ENCODE peak calls at places on chromosome 14, in seven cellular contexts. One of them, this sample, is unnamed.

GRCh38 chr14:74472590-74472989 is 20.5 kb downstream of the NPC2 start:
- DNase-seq in suprapubic skin: no peak
- DNase-seq in sigmoid colon: no peak
- DNase-seq in SK-N-SH: no peak
- DNase-seq in endothelial cell of umbilical vein: no peak
- DNase-seq in K562: no peak
- DNase-seq in prostate gland: no peak
- DNase-seq in this sample: no peak

GRCh38 chr14:32657081-32657480 is 281.6 kb upstream of the NPAS3 start:
- DNase-seq in suprapubic skin: peak; percentile 54
- DNase-seq in sigmoid colon: peak; percentile 62
- DNase-seq in SK-N-SH: no peak
- DNase-seq in endothelial cell of umbilical vein: no peak
- DNase-seq in K562: no peak
- DNase-seq in prostate gland: no peak
- DNase-seq in this sample: no peak

GRCh38 chr14:87108726-87109125 is 884.3 kb downstream of the GALC start:
- DNase-seq in suprapubic skin: no peak
- DNase-seq in sigmoid colon: no peak
- DNase-seq in SK-N-SH: no peak
- DNase-seq in endothelial cell of umbilical vein: no peak
- DNase-seq in K562: no peak
- DNase-seq in prostate gland: no peak
- DNase-seq in this sample: no peak

GRCh38 chr14:105493921-105494605 is 3.0 kb downstream of the TEDC1 start:
- DNase-seq in suprapubic skin: peak; percentile 72
- DNase-seq in sigmoid colon: peak; percentile 57
- DNase-seq in SK-N-SH: no peak
- DNase-seq in endothelial cell of umbilical vein: no peak
- DNase-seq in K562: no peak
- DNase-seq in prostate gland: no peak
- DNase-seq in this sample: peak; percentile 77

GRCh38 chr14:93804654-93805053 is 16.4 kb upstream of the PRIMA1 start:
- DNase-seq in suprapubic skin: no peak
- DNase-seq in sigmoid colon: no peak
- DNase-seq in SK-N-SH: no peak
- DNase-seq in endothelial cell of umbilical vein: no peak
- DNase-seq in K562: peak; percentile 48
- DNase-seq in prostate gland: no peak
- DNase-seq in this sample: no peak

GRCh38 chr14:105499256-105500035 is 8.4 kb downstream of the TEDC1 start:
- DNase-seq in suprapubic skin: peak; percentile 66
- DNase-seq in sigmoid colon: peak; percentile 73
- DNase-seq in SK-N-SH: peak; percentile 33
- DNase-seq in endothelial cell of umbilical vein: no peak
- DNase-seq in K562: no peak
- DNase-seq in prostate gland: no peak
- DNase-seq in this sample: peak; percentile 15

GRCh38 chr14:96576937-96577336 is 74.8 kb downstream of the PAPOLA start:
- DNase-seq in suprapubic skin: no peak
- DNase-seq in sigmoid colon: no peak
- DNase-seq in SK-N-SH: no peak
- DNase-seq in endothelial cell of umbilical vein: no peak
- DNase-seq in K562: no peak
- DNase-seq in prostate gland: no peak
- DNase-seq in this sample: no peak

GRCh38 chr14:73744874-73745529 is 30.8 kb upstream of the PNMA1 start:
- DNase-seq in suprapubic skin: peak; percentile 81
- DNase-seq in sigmoid colon: peak; percentile 70
- DNase-seq in SK-N-SH: no peak
- DNase-seq in endothelial cell of umbilical vein: no peak
- DNase-seq in K562: no peak
- DNase-seq in prostate gland: peak; percentile 56
- DNase-seq in this sample: peak; percentile 55

GRCh38 chr14:36553650-36554260 is 28.7 kb downstream of the NKX2-8 start:
- DNase-seq in suprapubic skin: no peak
- DNase-seq in sigmoid colon: no peak
- DNase-seq in SK-N-SH: peak; percentile 45
- DNase-seq in endothelial cell of umbilical vein: peak; percentile 49
- DNase-seq in K562: peak; percentile 32
- DNase-seq in prostate gland: peak; percentile 27
- DNase-seq in this sample: no peak

GRCh38 chr14:80077262-80077661 is 134.0 kb downstream of the DIO2 start:
- DNase-seq in suprapubic skin: no peak
- DNase-seq in sigmoid colon: no peak
- DNase-seq in SK-N-SH: no peak
- DNase-seq in endothelial cell of umbilical vein: no peak
- DNase-seq in K562: no peak
- DNase-seq in prostate gland: no peak
- DNase-seq in this sample: no peak

GRCh38 chr14:90632868-90633267 is 183.4 kb downstream of the TTC7B start:
- DNase-seq in suprapubic skin: no peak
- DNase-seq in sigmoid colon: no peak
- DNase-seq in SK-N-SH: no peak
- DNase-seq in endothelial cell of umbilical vein: no peak
- DNase-seq in K562: no peak
- DNase-seq in prostate gland: no peak
- DNase-seq in this sample: no peak

GRCh38 chr14:69716483-69717187 is 50.3 kb upstream of the SRSF5 start:
- DNase-seq in suprapubic skin: no peak
- DNase-seq in sigmoid colon: no peak
- DNase-seq in SK-N-SH: no peak
- DNase-seq in endothelial cell of umbilical vein: peak; percentile 87
- DNase-seq in K562: no peak
- DNase-seq in prostate gland: no peak
- DNase-seq in this sample: peak; percentile 62

GRCh38 chr14:80167793-80168448 is 43.4 kb downstream of the DIO2 start:
- DNase-seq in suprapubic skin: no peak
- DNase-seq in sigmoid colon: no peak
- DNase-seq in SK-N-SH: no peak
- DNase-seq in endothelial cell of umbilical vein: no peak
- DNase-seq in K562: no peak
- DNase-seq in prostate gland: no peak
- DNase-seq in this sample: no peak

GRCh38 chr14:64510825-64511679 is 6.5 kb downstream of the ZBTB1 start:
- DNase-seq in suprapubic skin: peak; percentile 68
- DNase-seq in sigmoid colon: peak; percentile 80
- DNase-seq in SK-N-SH: peak; percentile 58
- DNase-seq in endothelial cell of umbilical vein: peak; percentile 72
- DNase-seq in K562: peak; percentile 21
- DNase-seq in prostate gland: peak; percentile 74
- DNase-seq in this sample: no peak

GRCh38 chr14:76773188-76773885 is 12.1 kb downstream of the VASH1 start:
- DNase-seq in suprapubic skin: no peak
- DNase-seq in sigmoid colon: peak; percentile 83
- DNase-seq in SK-N-SH: peak; percentile 69
- DNase-seq in endothelial cell of umbilical vein: peak; percentile 89
- DNase-seq in K562: peak; percentile 65
- DNase-seq in prostate gland: no peak
- DNase-seq in this sample: no peak

GRCh38 chr14:53409974-53410373 is 256.9 kb upstream of the DDHD1 start:
- DNase-seq in suprapubic skin: no peak
- DNase-seq in sigmoid colon: no peak
- DNase-seq in SK-N-SH: no peak
- DNase-seq in endothelial cell of umbilical vein: no peak
- DNase-seq in K562: no peak
- DNase-seq in prostate gland: no peak
- DNase-seq in this sample: no peak

GRCh38 chr14:105987563-105987962 is 461.2 kb downstream of the TMEM121 start:
- DNase-seq in suprapubic skin: no peak
- DNase-seq in sigmoid colon: no peak
- DNase-seq in SK-N-SH: no peak
- DNase-seq in endothelial cell of umbilical vein: no peak
- DNase-seq in K562: no peak
- DNase-seq in prostate gland: no peak
- DNase-seq in this sample: no peak

GRCh38 chr14:92225731-92226130 is 97.2 kb upstream of the SLC24A4 start:
- DNase-seq in suprapubic skin: no peak
- DNase-seq in sigmoid colon: no peak
- DNase-seq in SK-N-SH: no peak
- DNase-seq in endothelial cell of umbilical vein: no peak
- DNase-seq in K562: no peak
- DNase-seq in prostate gland: no peak
- DNase-seq in this sample: no peak

GRCh38 chr14:79745046-79745445 is 466.3 kb downstream of the DIO2 start:
- DNase-seq in suprapubic skin: no peak
- DNase-seq in sigmoid colon: no peak
- DNase-seq in SK-N-SH: no peak
- DNase-seq in endothelial cell of umbilical vein: no peak
- DNase-seq in K562: no peak
- DNase-seq in prostate gland: no peak
- DNase-seq in this sample: no peak

GRCh38 chr14:89540009-89540829 is 123.2 kb upstream of the FOXN3 start:
- DNase-seq in suprapubic skin: no peak
- DNase-seq in sigmoid colon: no peak
- DNase-seq in SK-N-SH: no peak
- DNase-seq in endothelial cell of umbilical vein: no peak
- DNase-seq in K562: no peak
- DNase-seq in prostate gland: no peak
- DNase-seq in this sample: no peak

GRCh38 chr14:102924632-102925588 is 2.4 kb downstream of the AMN start:
- DNase-seq in suprapubic skin: no peak
- DNase-seq in sigmoid colon: no peak
- DNase-seq in SK-N-SH: no peak
- DNase-seq in endothelial cell of umbilical vein: no peak
- DNase-seq in K562: peak; percentile 30
- DNase-seq in prostate gland: no peak
- DNase-seq in this sample: no peak
- TF ChIP-seq CTCF in suprapubic skin: no peak
- TF ChIP-seq CTCF in sigmoid colon: no peak
- TF ChIP-seq CTCF in SK-N-SH: peak; percentile 12
- TF ChIP-seq CTCF in endothelial cell of umbilical vein: no peak
- TF ChIP-seq CTCF in K562: peak; percentile 33
- TF ChIP-seq CTCF in prostate gland: no peak
- TF ChIP-seq CTCF in this sample: no peak

GRCh38 chr14:104216457-104216856 is 78.1 kb downstream of the KIF26A start:
- DNase-seq in suprapubic skin: no peak
- DNase-seq in sigmoid colon: no peak
- DNase-seq in SK-N-SH: no peak
- DNase-seq in endothelial cell of umbilical vein: no peak
- DNase-seq in K562: no peak
- DNase-seq in prostate gland: no peak
- DNase-seq in this sample: no peak

GRCh38 chr14:104219731-104220224 is 81.4 kb downstream of the KIF26A start:
- DNase-seq in suprapubic skin: peak; percentile 46
- DNase-seq in sigmoid colon: peak; percentile 46
- DNase-seq in SK-N-SH: no peak
- DNase-seq in endothelial cell of umbilical vein: no peak
- DNase-seq in K562: no peak
- DNase-seq in prostate gland: no peak
- DNase-seq in this sample: no peak

GRCh38 chr14:104217486-104218360 is 79.3 kb downstream of the KIF26A start:
- DNase-seq in suprapubic skin: no peak
- DNase-seq in sigmoid colon: peak; percentile 34
- DNase-seq in SK-N-SH: no peak
- DNase-seq in endothelial cell of umbilical vein: no peak
- DNase-seq in K562: no peak
- DNase-seq in prostate gland: no peak
- DNase-seq in this sample: peak; percentile 61

GRCh38 chr14:104220225-104221070 is 82.1 kb downstream of the KIF26A start:
- DNase-seq in suprapubic skin: peak; percentile 25
- DNase-seq in sigmoid colon: peak; percentile 48
- DNase-seq in SK-N-SH: no peak
- DNase-seq in endothelial cell of umbilical vein: no peak
- DNase-seq in K562: no peak
- DNase-seq in prostate gland: no peak
- DNase-seq in this sample: no peak

GRCh38 chr14:104218361-104219180 is 80.2 kb downstream of the KIF26A start:
- DNase-seq in suprapubic skin: no peak
- DNase-seq in sigmoid colon: peak; percentile 50
- DNase-seq in SK-N-SH: no peak
- DNase-seq in endothelial cell of umbilical vein: no peak
- DNase-seq in K562: no peak
- DNase-seq in prostate gland: no peak
- DNase-seq in this sample: no peak
- H3K36me3 ChIP-seq in suprapubic skin: no peaks in the 10 kb centered on the region
- H3K36me3 ChIP-seq in sigmoid colon: no peaks in the 10 kb centered on the region
- H3K36me3 ChIP-seq in SK-N-SH: no peaks in the 10 kb centered on the region
- H3K36me3 ChIP-seq in endothelial cell of umbilical vein: no peaks in the 10 kb centered on the region
- H3K36me3 ChIP-seq in K562: no peaks in the 10 kb centered on the region
- H3K36me3 ChIP-seq in prostate gland: no peaks in the 10 kb centered on the region
- H3K36me3 ChIP-seq in this sample: no peaks in the 10 kb centered on the region

GRCh38 chr14:71629250-71629649 is 303.0 kb upstream of the RGS6 start:
- DNase-seq in suprapubic skin: no peak
- DNase-seq in sigmoid colon: no peak
- DNase-seq in SK-N-SH: no peak
- DNase-seq in endothelial cell of umbilical vein: no peak
- DNase-seq in K562: no peak
- DNase-seq in prostate gland: no peak
- DNase-seq in this sample: no peak

GRCh38 chr14:71623939-71624338 is 308.3 kb upstream of the RGS6 start:
- DNase-seq in suprapubic skin: no peak
- DNase-seq in sigmoid colon: no peak
- DNase-seq in SK-N-SH: no peak
- DNase-seq in endothelial cell of umbilical vein: no peak
- DNase-seq in K562: no peak
- DNase-seq in prostate gland: no peak
- DNase-seq in this sample: no peak

GRCh38 chr14:71625175-71625574 is 307.1 kb upstream of the RGS6 start:
- DNase-seq in suprapubic skin: no peak
- DNase-seq in sigmoid colon: no peak
- DNase-seq in SK-N-SH: no peak
- DNase-seq in endothelial cell of umbilical vein: no peak
- DNase-seq in K562: no peak
- DNase-seq in prostate gland: no peak
- DNase-seq in this sample: no peak

GRCh38 chr14:71628433-71628832 is 303.8 kb upstream of the RGS6 start:
- DNase-seq in suprapubic skin: no peak
- DNase-seq in sigmoid colon: no peak
- DNase-seq in SK-N-SH: peak; percentile 11
- DNase-seq in endothelial cell of umbilical vein: no peak
- DNase-seq in K562: no peak
- DNase-seq in prostate gland: no peak
- DNase-seq in this sample: no peak

DNA sequence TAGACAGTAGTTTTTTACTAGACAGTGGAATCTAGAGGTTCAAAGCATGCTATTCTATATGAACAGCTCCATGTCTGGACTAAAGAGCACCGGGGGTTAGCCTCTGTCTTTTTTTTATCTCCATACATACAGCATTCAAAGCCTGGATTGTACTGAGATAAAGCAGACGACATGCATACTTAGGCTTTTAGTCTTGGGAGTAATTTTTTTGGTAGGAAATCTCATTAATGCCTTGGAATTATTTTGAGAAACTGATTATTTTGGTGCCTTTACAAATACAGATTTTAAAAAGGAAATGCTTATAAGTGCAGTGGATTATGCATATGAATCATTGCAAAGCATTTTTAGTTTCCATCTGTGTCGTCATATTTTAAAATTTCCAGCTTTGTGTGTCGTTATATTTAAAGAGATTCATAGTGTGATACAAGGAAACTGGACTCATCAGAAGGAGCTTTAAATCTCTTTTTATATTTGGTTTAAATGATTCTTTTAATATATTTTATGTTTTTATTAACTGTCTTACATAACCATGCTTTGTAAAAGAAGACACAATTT is 305.9 kb upstream of the RGS6 start:
- DNase-seq in suprapubic skin: no peak
- DNase-seq in sigmoid colon: no peak
- DNase-seq in SK-N-SH: peak; percentile 50
- DNase-seq in endothelial cell of umbilical vein: no peak
- DNase-seq in K562: no peak
- DNase-seq in prostate gland: no peak
- DNase-seq in this sample: no peak
- TF ChIP-seq POLR2AphosphoS5 in suprapubic skin: no peak
- TF ChIP-seq POLR2AphosphoS5 in sigmoid colon: no peak
- TF ChIP-seq POLR2AphosphoS5 in SK-N-SH: no peak
- TF ChIP-seq POLR2AphosphoS5 in endothelial cell of umbilical vein: no peak
- TF ChIP-seq POLR2AphosphoS5 in K562: no peak
- TF ChIP-seq POLR2AphosphoS5 in prostate gland: no peak
- TF ChIP-seq POLR2AphosphoS5 in this sample: no peak

GRCh38 chr14:22226381-22226780 is 362.6 kb downstream of the DAD1 start:
- DNase-seq in suprapubic skin: no peak
- DNase-seq in sigmoid colon: no peak
- DNase-seq in SK-N-SH: no peak
- DNase-seq in endothelial cell of umbilical vein: no peak
- DNase-seq in K562: no peak
- DNase-seq in prostate gland: no peak
- DNase-seq in this sample: no peak
- TF ChIP-seq CTCF in suprapubic skin: no peak
- TF ChIP-seq CTCF in sigmoid colon: no peak
- TF ChIP-seq CTCF in SK-N-SH: peak; percentile 47
- TF ChIP-seq CTCF in endothelial cell of umbilical vein: no peak
- TF ChIP-seq CTCF in K562: peak; percentile 22
- TF ChIP-seq CTCF in prostate gland: no peak
- TF ChIP-seq CTCF in this sample: no peak

This sample was measured in upper lobe of left lung.